ENCODE peak calls at places on chromosomes 11 and 22, in nine cellular contexts. X is lower lobe of right lung, D is uterus, G is Panc1, N is heart left ventricle, H is psoas muscle, Y is endodermal cell, C is ovary, B is PC-3. K is an unnamed sample. For H3K4me1, the result is how much of the 10 kb centered on the place peaks cover.

GRCh38 chr22:43014062-43014875 is 680 bp downstream of the PACSIN2 start:
- DNase-seq in B (peak), H (peak), N (peak), X (peak), Y (peak), D (peak), C (peak), G (no peak), K (peak)

GRCh38 chr11:12536566-12536965 is 137.7 kb upstream of the TEAD1 start:
- DNase-seq in N (no peak), H (no peak), B (no peak), G (no peak), X (no peak), Y (peak), D (no peak), C (no peak), K (no peak)

GRCh38 chr11:78651136-78651775 is 76.6 kb upstream of the NARS2 start:
- DNase-seq in X (no peak), B (no peak), Y (peak), H (no peak), G (no peak), C (no peak), D (no peak), N (no peak), K (no peak)

GRCh38 chr11:119505861-119506260 is 82.9 kb upstream of the THY1 start:
- DNase-seq in N (no peak), D (no peak), X (no peak), G (no peak), B (no peak), H (no peak), C (no peak), Y (no peak), K (no peak)

GRCh38 chr11:86743223-86744118 is 56.9 kb upstream of the PRSS23 start:
- DNase-seq in B (peak), X (no peak), Y (no peak), C (no peak), H (peak), D (peak), N (no peak), G (peak), K (no peak)

GRCh38 chr11:2380807-2381350 is 3.8 kb downstream of the CD81 start:
- DNase-seq in Y (peak), D (peak), N (peak), H (peak), G (no peak), C (peak), B (no peak), X (peak), K (peak)

GRCh38 chr11:123719452-123719851 is 22.0 kb downstream of the ZNF202 start:
- DNase-seq in B (peak), Y (no peak), C (no peak), X (no peak), D (no peak), N (no peak), G (no peak), H (no peak), K (no peak)

GRCh38 chr22:36470162-36470993 is 11.1 kb downstream of the TXN2 start:
- DNase-seq in N (peak), H (peak), X (peak), Y (peak), B (peak), D (peak), C (peak), G (no peak), K (peak)

GRCh38 chr11:32821517-32821916 is 8.2 kb upstream of the PRRG4 start:
- DNase-seq in G (no peak), N (no peak), B (peak), Y (no peak), C (no peak), D (no peak), X (no peak), H (no peak), K (no peak)

GRCh38 chr11:76806131-76806530 is 23.0 kb downstream of the TSKU start:
- DNase-seq in D (peak), Y (peak), B (no peak), C (no peak), H (no peak), X (no peak), N (peak), G (no peak), K (no peak)

GRCh38 chr22:36303874-36304273 is 50.9 kb downstream of the APOL1 start:
- DNase-seq in G (no peak), B (peak), N (no peak), D (no peak), X (no peak), Y (no peak), H (no peak), C (no peak), K (no peak)

GRCh38 chr11:83666149-83666548 is 380.0 kb upstream of the CCDC90B start:
- DNase-seq in N (no peak), H (no peak), D (no peak), X (no peak), C (no peak), Y (peak), B (no peak), G (no peak), K (no peak)

GRCh38 chr22:43953988-43954771 is 1.1 kb upstream of the SAMM50 start:
- DNase-seq in Y (no peak), G (no peak), H (no peak), X (no peak), N (no peak), C (no peak), D (no peak), B (no peak), K (no peak)

GRCh38 chr11:128695539-128696221 is 1.8 kb downstream of the FLI1 start:
- DNase-seq in C (no peak), Y (peak), N (no peak), G (no peak), D (no peak), H (no peak), X (peak), B (no peak), K (no peak)

GRCh38 chr22:46518038-46518437 is 19.4 kb downstream of the CELSR1 start:
- DNase-seq in G (no peak), Y (peak), H (peak), C (no peak), N (no peak), X (no peak), D (no peak), B (no peak), K (no peak)

GRCh38 chr22:23411739-23412138 is 168.4 kb downstream of the IGLL1 start:
- DNase-seq in X (no peak), D (no peak), G (no peak), B (no peak), H (no peak), N (no peak), Y (no peak), C (no peak), K (no peak)

GRCh38 chr11:120660024-120660565 is 148.5 kb downstream of the GRIK4 start:
- DNase-seq in X (no peak), Y (peak), G (no peak), D (no peak), N (no peak), C (no peak), H (no peak), B (peak), K (no peak)

GRCh38 chr11:80593981-80594380 is 1153.2 kb upstream of the TENM4 start:
- DNase-seq in D (no peak), H (no peak), B (peak), N (no peak), G (peak), X (no peak), C (no peak), Y (no peak), K (no peak)

GRCh38 chr22:28314959-28315358 is 364.7 kb downstream of the TTC28 start:
- DNase-seq in C (no peak), B (no peak), N (no peak), G (no peak), Y (no peak), X (no peak), D (no peak), H (no peak), K (no peak)

GRCh38 chr11:10455637-10456487 is 798 bp downstream of the AMPD3 start:
- DNase-seq in G (no peak), C (no peak), D (peak), H (peak), Y (peak), X (peak), B (peak), N (peak), K (no peak)

GRCh38 chr22:39084666-39085065 is 7.6 kb downstream of the APOBEC3G start:
- DNase-seq in H (peak), Y (no peak), D (no peak), B (no peak), N (no peak), C (no peak), X (no peak), G (no peak), K (no peak)

GRCh38 chr11:113974741-113975470 is at the start of gene HTR3A:
- DNase-seq in C (peak), X (peak), H (peak), B (peak), D (peak), N (peak), Y (peak), G (no peak), K (peak)

GRCh38 chr22:27238935-27239510 is 562.5 kb downstream of the MN1 start:
- DNase-seq in X (peak), B (peak), D (peak), H (peak), C (peak), N (peak), G (no peak), Y (no peak), K (peak)

GRCh38 chr22:27531782-27532530 is 269.6 kb downstream of the MN1 start:
- DNase-seq in Y (no peak), N (no peak), H (no peak), D (no peak), G (no peak), C (no peak), B (peak), X (no peak), K (no peak)

GRCh38 chr11:86101493-86101892 is 32.6 kb upstream of the PICALM start:
- DNase-seq in N (no peak), B (peak), C (no peak), H (no peak), G (peak), X (no peak), D (no peak), Y (no peak), K (no peak)

GRCh38 chr11:33622231-33622630 is 78.4 kb downstream of the C11orf91 start:
- DNase-seq in B (no peak), C (no peak), G (no peak), N (peak), X (no peak), D (no peak), H (no peak), Y (no peak), K (no peak)

GRCh38 chr11:118621071-118621815 is 13.8 kb downstream of the PHLDB1 start:
- DNase-seq in N (peak), X (peak), G (no peak), C (peak), H (peak), Y (peak), D (peak), B (peak), K (peak)

GRCh38 chr22:46326066-46326680 is 9.3 kb upstream of the TRMU start:
- DNase-seq in D (no peak), N (no peak), G (no peak), Y (no peak), X (no peak), C (no peak), H (no peak), B (no peak), K (no peak)

GRCh38 chr11:9125185-9125886 is 33.9 kb upstream of the SCUBE2 start:
- DNase-seq in Y (no peak), X (no peak), D (no peak), N (no peak), G (no peak), C (no peak), B (no peak), H (no peak), K (no peak)

GRCh38 chr11:120547871-120548681 is 36.5 kb downstream of the GRIK4 start:
- DNase-seq in H (peak), B (peak), D (peak), G (no peak), X (peak), C (peak), N (peak), Y (no peak), K (peak)

GRCh38 chr11:11944444-11944843 is 64.0 kb downstream of the DKK3 start:
- DNase-seq in C (no peak), Y (no peak), H (no peak), N (no peak), D (no peak), G (no peak), X (no peak), B (no peak), K (no peak)

GRCh38 chr22:30802202-30803166 is 107.8 kb downstream of the OSBP2 start:
- DNase-seq in H (peak), N (peak), D (peak), Y (peak), B (peak), C (peak), G (no peak), X (peak), K (peak)
- TF ChIP-seq CTCF in H (peak), N (peak), D (peak), Y (peak), B (no peak), C (peak), G (no peak), X (peak), K (peak)

GRCh38 chr11:70141490-70142014 is 61.5 kb upstream of the FADD start:
- DNase-seq in G (no peak), B (no peak), H (no peak), C (no peak), X (no peak), N (peak), Y (peak), D (peak), K (no peak)

GRCh38 chr11:70144262-70144661 is 58.8 kb upstream of the FADD start:
- DNase-seq in Y (no peak), H (no peak), D (no peak), B (no peak), C (no peak), N (no peak), X (no peak), G (no peak), K (no peak)

GRCh38 chr11:70140859-70141489 is 62.1 kb upstream of the FADD start:
- DNase-seq in X (no peak), B (no peak), D (no peak), Y (peak), H (no peak), N (no peak), G (no peak), C (no peak), K (no peak)

GRCh38 chr11:70139785-70140410 is 61.8 kb downstream of the ANO1 start:
- DNase-seq in N (no peak), C (no peak), B (no peak), X (no peak), H (no peak), Y (no peak), D (no peak), G (no peak), K (no peak)

DNA sequence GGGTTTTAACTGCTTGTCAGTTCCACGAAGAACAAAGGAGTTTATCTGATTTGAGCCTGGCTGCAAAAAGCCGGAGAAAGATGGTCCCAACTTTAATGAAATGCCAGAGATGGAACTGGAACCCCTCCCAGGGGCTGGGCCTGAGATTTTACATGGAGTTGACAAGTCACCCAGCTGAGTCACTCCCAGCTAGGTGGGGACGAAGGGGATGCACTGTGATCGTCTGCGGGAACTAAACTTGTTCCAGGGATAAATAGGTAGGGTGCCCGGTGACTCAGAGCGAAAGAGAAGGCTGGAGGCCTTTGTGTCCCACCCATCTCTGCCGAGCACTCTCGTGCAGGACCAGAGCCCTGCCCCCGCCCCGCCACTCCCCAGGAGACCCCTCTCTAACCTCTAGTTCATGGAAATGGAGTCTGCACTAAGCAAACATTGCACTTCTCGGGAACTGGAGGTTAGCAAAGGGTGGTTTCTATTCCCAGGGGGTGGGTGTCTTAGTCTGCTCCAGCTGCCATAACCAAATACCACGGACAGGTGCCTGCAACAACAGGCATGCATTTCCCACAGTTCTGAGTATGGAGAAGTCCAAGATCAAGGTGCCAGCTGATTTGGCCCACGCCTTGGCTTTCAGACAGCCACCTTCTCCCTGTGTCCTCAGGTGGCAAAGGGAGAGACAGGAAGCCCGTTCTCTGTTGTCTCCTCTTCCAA is 60.8 kb upstream of the FADD start:
- DNase-seq in C (no peak), N (no peak), X (no peak), G (no peak), Y (peak), D (no peak), B (peak), H (no peak), K (no peak)
- H3K27ac ChIP-seq in C (no peak), N (no peak), X (no peak), G (no peak), Y (peak), D (no peak), B (peak), H (no peak), K (no peak)

GRCh38 chr11:109996060-109996459 is 97.1 kb upstream of the ZC3H12C start:
- DNase-seq in C (no peak), D (no peak), B (no peak), X (no peak), H (no peak), Y (no peak), N (no peak), G (no peak), K (no peak)
- H3K4me1 ChIP-seq in C (under half), D (under half), B (under half), X (under half), H (under half), Y (under half), N (under half), G (under half), K (under half)

GRCh38 chr11:64744544-64745218 is 739 bp upstream of the RASGRP2 start:
- DNase-seq in Y (no peak), X (no peak), N (peak), D (peak), B (no peak), C (no peak), G (no peak), H (peak), K (no peak)

GRCh38 chr11:64742087-64742939 is 1.6 kb downstream of the RASGRP2 start:
- DNase-seq in B (peak), G (no peak), X (no peak), Y (peak), D (peak), N (no peak), C (no peak), H (no peak), K (no peak)

GRCh38 chr11:64741393-64742086 is 2.4 kb downstream of the RASGRP2 start:
- DNase-seq in G (no peak), H (no peak), X (no peak), D (no peak), C (no peak), Y (peak), B (no peak), N (no peak), K (no peak)

GRCh38 chr11:64743591-64744543 is at the start of gene RASGRP2:
- DNase-seq in C (peak), Y (peak), G (no peak), B (peak), X (peak), H (peak), N (peak), D (peak), K (peak)

DNA sequence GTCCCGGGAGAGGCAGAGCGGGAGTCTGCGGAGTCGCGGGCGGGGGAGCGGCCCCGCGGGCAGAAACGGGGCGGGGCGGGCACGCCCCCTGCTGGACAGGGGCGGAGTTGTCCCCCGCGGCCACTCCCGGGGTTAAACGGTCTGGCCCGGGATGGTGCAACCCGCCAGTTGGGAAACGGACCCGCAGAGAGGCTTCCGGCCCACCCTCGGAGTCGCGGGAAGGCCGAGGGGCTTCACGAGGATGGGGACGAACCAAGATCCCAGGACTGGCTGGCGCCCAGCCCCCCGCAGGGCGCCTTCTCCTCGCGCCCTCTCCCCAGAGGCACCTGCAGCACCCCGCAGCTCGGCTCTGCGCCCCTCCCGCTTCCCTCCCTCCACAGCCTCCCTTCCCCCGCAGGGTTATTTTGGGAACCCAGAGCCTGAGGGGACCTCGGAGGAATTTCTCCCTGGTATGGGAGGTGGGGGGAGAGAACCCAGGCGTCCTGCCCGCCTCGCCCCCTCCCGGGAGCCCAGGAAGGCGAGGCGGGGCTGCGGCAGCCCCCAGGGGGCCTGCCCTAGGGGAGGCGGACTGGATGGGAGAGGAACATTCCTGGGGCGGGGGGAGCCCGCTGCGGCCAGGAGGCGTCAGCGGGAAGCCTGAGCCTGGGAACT is 877 bp downstream of the RASGRP2 start:
- DNase-seq in D (peak), X (peak), H (peak), Y (peak), N (peak), C (peak), B (peak), G (no peak), K (peak)
- TF ChIP-seq CTCF in D (peak), X (peak), H (peak), Y (peak), N (peak), C (peak), B (peak), G (peak), K (peak)

GRCh38 chr11:131906963-131907362 is 536.5 kb downstream of the NTM start:
- DNase-seq in H (no peak), X (no peak), N (no peak), B (no peak), Y (no peak), C (no peak), D (no peak), G (no peak), K (no peak)
- H3K27ac ChIP-seq in H (no peak), X (no peak), N (no peak), B (no peak), Y (no peak), C (no peak), D (no peak), G (no peak), K (no peak)

K was measured in left ventricle myocardium inferior.